ENCODE peak calls at places on chromosomes 5 and 9, in seven cellular contexts. One of them, this sample, is unnamed.

GRCh38 chr5:171426680-171427079 is 7.2 kb downstream of the FGF18 start:
- DNase-seq in transverse colon: no peak
- DNase-seq in testis: no peak
- DNase-seq in HCT116: no peak
- DNase-seq in uterus: peak
- DNase-seq in A549: no peak
- DNase-seq in heart left ventricle: no peak
- DNase-seq in this sample: no peak

GRCh38 chr9:98795970-98796363 is 388 bp downstream of the ANKS6 start:
- DNase-seq in transverse colon: no peak
- DNase-seq in heart left ventricle: no peak
- DNase-seq in A549: no peak
- DNase-seq in HCT116: no peak
- DNase-seq in uterus: no peak
- DNase-seq in testis: no peak
- DNase-seq in this sample: no peak

GRCh38 chr9:3740690-3741419 is 215.1 kb upstream of the RFX3 start:
- DNase-seq in HCT116: no peak
- DNase-seq in A549: no peak
- DNase-seq in heart left ventricle: no peak
- DNase-seq in uterus: no peak
- DNase-seq in testis: no peak
- DNase-seq in transverse colon: no peak
- DNase-seq in this sample: no peak

GRCh38 chr5:76716456-76717157 is 681 bp downstream of the F2R start:
- DNase-seq in uterus: no peak
- DNase-seq in HCT116: no peak
- DNase-seq in testis: peak
- DNase-seq in transverse colon: no peak
- DNase-seq in A549: peak
- DNase-seq in heart left ventricle: peak
- DNase-seq in this sample: no peak

GRCh38 chr5:174045470-174046025 is at the start of gene NSG2:
- DNase-seq in transverse colon: peak
- DNase-seq in HCT116: peak
- DNase-seq in uterus: peak
- DNase-seq in A549: peak
- DNase-seq in testis: peak
- DNase-seq in heart left ventricle: peak
- DNase-seq in this sample: peak

GRCh38 chr5:92002875-92003274 is 619.8 kb upstream of the ARRDC3 start:
- DNase-seq in transverse colon: no peak
- DNase-seq in uterus: no peak
- DNase-seq in heart left ventricle: no peak
- DNase-seq in HCT116: no peak
- DNase-seq in A549: no peak
- DNase-seq in testis: no peak
- DNase-seq in this sample: no peak

GRCh38 chr9:132411091-132411508 is 1.1 kb downstream of the CFAP77 start:
- DNase-seq in heart left ventricle: peak
- DNase-seq in testis: peak
- DNase-seq in HCT116: peak
- DNase-seq in A549: peak
- DNase-seq in uterus: peak
- DNase-seq in transverse colon: peak
- DNase-seq in this sample: no peak

GRCh38 chr5:72378636-72379289 is 58.6 kb downstream of the PTCD2 start:
- DNase-seq in A549: peak
- DNase-seq in heart left ventricle: peak
- DNase-seq in uterus: no peak
- DNase-seq in HCT116: no peak
- DNase-seq in transverse colon: no peak
- DNase-seq in testis: no peak
- DNase-seq in this sample: no peak

GRCh38 chr9:98654247-98654646 is 54.5 kb downstream of the GABBR2 start:
- DNase-seq in uterus: no peak
- DNase-seq in HCT116: no peak
- DNase-seq in transverse colon: no peak
- DNase-seq in testis: no peak
- DNase-seq in heart left ventricle: no peak
- DNase-seq in A549: no peak
- DNase-seq in this sample: no peak

GRCh38 chr5:66452109-66452508 is 144.1 kb upstream of the MAST4 start:
- DNase-seq in transverse colon: no peak
- DNase-seq in A549: no peak
- DNase-seq in testis: no peak
- DNase-seq in uterus: no peak
- DNase-seq in heart left ventricle: no peak
- DNase-seq in HCT116: no peak
- DNase-seq in this sample: no peak

GRCh38 chr9:3783156-3783555 is 257.4 kb upstream of the RFX3 start:
- DNase-seq in uterus: no peak
- DNase-seq in HCT116: no peak
- DNase-seq in A549: no peak
- DNase-seq in heart left ventricle: no peak
- DNase-seq in transverse colon: no peak
- DNase-seq in testis: no peak
- DNase-seq in this sample: no peak

GRCh38 chr9:70010015-70010414 is 33.6 kb upstream of the MAMDC2 start:
- DNase-seq in transverse colon: no peak
- DNase-seq in A549: no peak
- DNase-seq in heart left ventricle: no peak
- DNase-seq in uterus: no peak
- DNase-seq in testis: no peak
- DNase-seq in HCT116: no peak
- DNase-seq in this sample: no peak

GRCh38 chr5:173231996-173232498 is 3.0 kb downstream of the NKX2-5 start:
- DNase-seq in transverse colon: no peak
- DNase-seq in A549: no peak
- DNase-seq in uterus: no peak
- DNase-seq in HCT116: no peak
- DNase-seq in testis: no peak
- DNase-seq in heart left ventricle: no peak
- DNase-seq in this sample: no peak

GRCh38 chr5:99010294-99010693 is 81.5 kb upstream of the CHD1 start:
- DNase-seq in heart left ventricle: no peak
- DNase-seq in transverse colon: no peak
- DNase-seq in A549: no peak
- DNase-seq in uterus: no peak
- DNase-seq in HCT116: no peak
- DNase-seq in testis: no peak
- DNase-seq in this sample: no peak

GRCh38 chr9:73451003-73451402 is 299.3 kb downstream of the ANXA1 start:
- DNase-seq in heart left ventricle: no peak
- DNase-seq in A549: no peak
- DNase-seq in HCT116: no peak
- DNase-seq in testis: no peak
- DNase-seq in transverse colon: no peak
- DNase-seq in uterus: no peak
- DNase-seq in this sample: no peak

GRCh38 chr5:142819816-142820215 is 49.6 kb downstream of the ARHGAP26 start:
- DNase-seq in HCT116: no peak
- DNase-seq in testis: no peak
- DNase-seq in transverse colon: no peak
- DNase-seq in A549: no peak
- DNase-seq in heart left ventricle: no peak
- DNase-seq in uterus: no peak
- DNase-seq in this sample: no peak

GRCh38 chr5:73118331-73119011 is 1.9 kb upstream of the TMEM171 start:
- DNase-seq in uterus: no peak
- DNase-seq in heart left ventricle: no peak
- DNase-seq in transverse colon: peak
- DNase-seq in A549: no peak
- DNase-seq in testis: no peak
- DNase-seq in HCT116: no peak
- DNase-seq in this sample: no peak

GRCh38 chr5:150126921-150127265 is 28.8 kb downstream of the PDGFRB start:
- DNase-seq in uterus: no peak
- DNase-seq in A549: no peak
- DNase-seq in transverse colon: no peak
- DNase-seq in heart left ventricle: no peak
- DNase-seq in HCT116: no peak
- DNase-seq in testis: no peak
- DNase-seq in this sample: no peak

GRCh38 chr9:130541533-130541932 is 37.8 kb upstream of the FUBP3 start:
- DNase-seq in A549: no peak
- DNase-seq in heart left ventricle: no peak
- DNase-seq in uterus: no peak
- DNase-seq in HCT116: no peak
- DNase-seq in testis: no peak
- DNase-seq in transverse colon: no peak
- DNase-seq in this sample: no peak

GRCh38 chr9:130544364-130544763 is 35.0 kb upstream of the FUBP3 start:
- DNase-seq in heart left ventricle: no peak
- DNase-seq in HCT116: no peak
- DNase-seq in uterus: no peak
- DNase-seq in transverse colon: no peak
- DNase-seq in A549: no peak
- DNase-seq in testis: no peak
- DNase-seq in this sample: no peak

GRCh38 chr9:130542038-130542437 is 37.3 kb upstream of the FUBP3 start:
- DNase-seq in HCT116: no peak
- DNase-seq in transverse colon: no peak
- DNase-seq in testis: no peak
- DNase-seq in uterus: no peak
- DNase-seq in A549: no peak
- DNase-seq in heart left ventricle: no peak
- DNase-seq in this sample: no peak

GRCh38 chr9:130539473-130540223 is 39.7 kb upstream of the FUBP3 start:
- DNase-seq in HCT116: peak
- DNase-seq in transverse colon: peak
- DNase-seq in testis: no peak
- DNase-seq in uterus: no peak
- DNase-seq in A549: peak
- DNase-seq in heart left ventricle: peak
- DNase-seq in this sample: no peak

GRCh38 chr9:130542457-130543228 is 36.7 kb upstream of the FUBP3 start:
- DNase-seq in uterus: no peak
- DNase-seq in testis: no peak
- DNase-seq in transverse colon: no peak
- DNase-seq in HCT116: no peak
- DNase-seq in heart left ventricle: no peak
- DNase-seq in A549: peak
- DNase-seq in this sample: no peak
- TF ChIP-seq POLR2A in uterus: no peak
- TF ChIP-seq POLR2A in testis: no peak
- TF ChIP-seq POLR2A in transverse colon: no peak
- TF ChIP-seq POLR2A in HCT116: no peak
- TF ChIP-seq POLR2A in heart left ventricle: no peak
- TF ChIP-seq POLR2A in A549: no peak
- TF ChIP-seq POLR2A in this sample: no peak

GRCh38 chr9:21804336-21804735 is 1.9 kb downstream of the MTAP start:
- DNase-seq in uterus: no peak
- DNase-seq in heart left ventricle: no peak
- DNase-seq in A549: no peak
- DNase-seq in testis: no peak
- DNase-seq in transverse colon: no peak
- DNase-seq in HCT116: no peak
- DNase-seq in this sample: no peak
- H3K4me3 ChIP-seq in uterus: no peak
- H3K4me3 ChIP-seq in heart left ventricle: no peak
- H3K4me3 ChIP-seq in A549: peak
- H3K4me3 ChIP-seq in testis: no peak
- H3K4me3 ChIP-seq in transverse colon: no peak
- H3K4me3 ChIP-seq in HCT116: peak
- H3K4me3 ChIP-seq in this sample: peak

GRCh38 chr9:708182-708555 is 133.3 kb upstream of the DMRT1 start:
- DNase-seq in transverse colon: no peak
- DNase-seq in testis: no peak
- DNase-seq in heart left ventricle: no peak
- DNase-seq in A549: no peak
- DNase-seq in HCT116: no peak
- DNase-seq in uterus: no peak
- DNase-seq in this sample: no peak

GRCh38 chr9:706073-706472 is 135.4 kb upstream of the DMRT1 start:
- DNase-seq in testis: no peak
- DNase-seq in heart left ventricle: no peak
- DNase-seq in HCT116: no peak
- DNase-seq in transverse colon: no peak
- DNase-seq in A549: no peak
- DNase-seq in uterus: no peak
- DNase-seq in this sample: no peak

GRCh38 chr9:708556-709432 is 132.7 kb upstream of the DMRT1 start:
- DNase-seq in transverse colon: no peak
- DNase-seq in uterus: no peak
- DNase-seq in heart left ventricle: peak
- DNase-seq in testis: peak
- DNase-seq in HCT116: no peak
- DNase-seq in A549: no peak
- DNase-seq in this sample: no peak

GRCh38 chr9:703392-703791 is 138.1 kb upstream of the DMRT1 start:
- DNase-seq in transverse colon: no peak
- DNase-seq in testis: no peak
- DNase-seq in A549: no peak
- DNase-seq in heart left ventricle: no peak
- DNase-seq in uterus: no peak
- DNase-seq in HCT116: no peak
- DNase-seq in this sample: no peak

GRCh38 chr9:706606-707451 is 134.7 kb upstream of the DMRT1 start:
- DNase-seq in A549: no peak
- DNase-seq in heart left ventricle: peak
- DNase-seq in transverse colon: peak
- DNase-seq in HCT116: no peak
- DNase-seq in uterus: peak
- DNase-seq in testis: peak
- DNase-seq in this sample: peak
- TF ChIP-seq POLR2A in A549: no peak
- TF ChIP-seq POLR2A in heart left ventricle: no peak
- TF ChIP-seq POLR2A in transverse colon: peak
- TF ChIP-seq POLR2A in HCT116: no peak
- TF ChIP-seq POLR2A in uterus: no peak
- TF ChIP-seq POLR2A in testis: no peak
- TF ChIP-seq POLR2A in this sample: no peak

GRCh38 chr5:40685952-40686351 is 6.2 kb downstream of the PTGER4 start:
- DNase-seq in heart left ventricle: no peak
- DNase-seq in uterus: no peak
- DNase-seq in A549: no peak
- DNase-seq in HCT116: no peak
- DNase-seq in testis: no peak
- DNase-seq in transverse colon: no peak
- DNase-seq in this sample: no peak

GRCh38 chr5:40687316-40687715 is 7.6 kb downstream of the PTGER4 start:
- DNase-seq in HCT116: no peak
- DNase-seq in uterus: no peak
- DNase-seq in heart left ventricle: no peak
- DNase-seq in transverse colon: no peak
- DNase-seq in testis: no peak
- DNase-seq in A549: no peak
- DNase-seq in this sample: no peak

GRCh38 chr5:40683351-40683750 is 3.6 kb downstream of the PTGER4 start:
- DNase-seq in HCT116: no peak
- DNase-seq in testis: no peak
- DNase-seq in uterus: no peak
- DNase-seq in heart left ventricle: no peak
- DNase-seq in A549: no peak
- DNase-seq in transverse colon: no peak
- DNase-seq in this sample: no peak

GRCh38 chr5:40682431-40683017 is 2.8 kb downstream of the PTGER4 start:
- DNase-seq in uterus: no peak
- DNase-seq in HCT116: no peak
- DNase-seq in transverse colon: no peak
- DNase-seq in heart left ventricle: no peak
- DNase-seq in testis: no peak
- DNase-seq in A549: no peak
- DNase-seq in this sample: no peak

GRCh38 chr5:40685191-40685590 is 5.5 kb downstream of the PTGER4 start:
- DNase-seq in testis: no peak
- DNase-seq in HCT116: no peak
- DNase-seq in transverse colon: no peak
- DNase-seq in A549: no peak
- DNase-seq in heart left ventricle: no peak
- DNase-seq in uterus: no peak
- DNase-seq in this sample: no peak
- H3K4me3 ChIP-seq in testis: no peak
- H3K4me3 ChIP-seq in HCT116: no peak
- H3K4me3 ChIP-seq in transverse colon: peak
- H3K4me3 ChIP-seq in A549: no peak
- H3K4me3 ChIP-seq in heart left ventricle: no peak
- H3K4me3 ChIP-seq in uterus: no peak
- H3K4me3 ChIP-seq in this sample: no peak